ENCODE peak calls at places on chromosome 4, in eight cellular contexts. One of them, this sample, is unnamed.

GRCh38 chr4:81049861-81050423 is 19.4 kb downstream of the BMP3 start:
- DNase-seq in GM13977: no peak
- DNase-seq in heart right ventricle: no peak
- DNase-seq in right cardiac atrium: no peak
- DNase-seq in M059J: no peak
- DNase-seq in DMS153: no peak
- DNase-seq in HL-60: no peak
- DNase-seq in AG09309: no peak
- DNase-seq in this sample: no peak

GRCh38 chr4:71417150-71417549 is 78.3 kb downstream of the SLC4A4 start:
- DNase-seq in GM13977: no peak
- DNase-seq in heart right ventricle: no peak
- DNase-seq in right cardiac atrium: no peak
- DNase-seq in M059J: no peak
- DNase-seq in DMS153: no peak
- DNase-seq in HL-60: no peak
- DNase-seq in AG09309: no peak
- DNase-seq in this sample: no peak

GRCh38 chr4:1243451-1244080 is 5.4 kb downstream of the CTBP1 start:
- DNase-seq in GM13977: no peak
- DNase-seq in heart right ventricle: peak
- DNase-seq in right cardiac atrium: no peak
- DNase-seq in M059J: no peak
- DNase-seq in DMS153: no peak
- DNase-seq in HL-60: peak
- DNase-seq in AG09309: no peak
- DNase-seq in this sample: no peak

GRCh38 chr4:177185151-177185550 is 124.5 kb upstream of the NEIL3 start:
- DNase-seq in GM13977: no peak
- DNase-seq in heart right ventricle: no peak
- DNase-seq in right cardiac atrium: no peak
- DNase-seq in M059J: no peak
- DNase-seq in DMS153: no peak
- DNase-seq in HL-60: no peak
- DNase-seq in AG09309: no peak
- DNase-seq in this sample: no peak

GRCh38 chr4:835148-836002 is 9.4 kb upstream of the CPLX1 start:
- DNase-seq in GM13977: no peak
- DNase-seq in heart right ventricle: peak
- DNase-seq in right cardiac atrium: no peak
- DNase-seq in M059J: no peak
- DNase-seq in DMS153: peak
- DNase-seq in HL-60: no peak
- DNase-seq in AG09309: no peak
- DNase-seq in this sample: no peak

GRCh38 chr4:94338681-94339351 is 3.8 kb downstream of the HPGDS start:
- DNase-seq in GM13977: peak
- DNase-seq in heart right ventricle: no peak
- DNase-seq in right cardiac atrium: no peak
- DNase-seq in M059J: no peak
- DNase-seq in DMS153: no peak
- DNase-seq in HL-60: no peak
- DNase-seq in AG09309: no peak
- DNase-seq in this sample: peak

GRCh38 chr4:108774809-108775530 is 12.1 kb upstream of the ETNPPL start:
- DNase-seq in GM13977: no peak
- DNase-seq in heart right ventricle: peak
- DNase-seq in right cardiac atrium: peak
- DNase-seq in M059J: peak
- DNase-seq in DMS153: no peak
- DNase-seq in HL-60: no peak
- DNase-seq in AG09309: no peak
- DNase-seq in this sample: no peak

GRCh38 chr4:158796370-158797140 is 27.7 kb downstream of the FNIP2 start:
- DNase-seq in GM13977: no peak
- DNase-seq in heart right ventricle: no peak
- DNase-seq in right cardiac atrium: peak
- DNase-seq in M059J: no peak
- DNase-seq in DMS153: no peak
- DNase-seq in HL-60: no peak
- DNase-seq in AG09309: no peak
- DNase-seq in this sample: no peak

GRCh38 chr4:41977709-41978108 is 3.8 kb upstream of the DCAF4L1 start:
- DNase-seq in GM13977: no peak
- DNase-seq in heart right ventricle: no peak
- DNase-seq in right cardiac atrium: no peak
- DNase-seq in M059J: peak
- DNase-seq in DMS153: no peak
- DNase-seq in HL-60: peak
- DNase-seq in AG09309: no peak
- DNase-seq in this sample: no peak

GRCh38 chr4:26088433-26088928 is 174.5 kb downstream of the SMIM20 start:
- DNase-seq in GM13977: no peak
- DNase-seq in heart right ventricle: no peak
- DNase-seq in right cardiac atrium: no peak
- DNase-seq in M059J: peak
- DNase-seq in DMS153: no peak
- DNase-seq in HL-60: no peak
- DNase-seq in AG09309: peak
- DNase-seq in this sample: no peak

GRCh38 chr4:35591035-35591434 is 653.3 kb downstream of the ARAP2 start:
- DNase-seq in GM13977: no peak
- DNase-seq in heart right ventricle: no peak
- DNase-seq in right cardiac atrium: no peak
- DNase-seq in M059J: no peak
- DNase-seq in DMS153: no peak
- DNase-seq in HL-60: no peak
- DNase-seq in AG09309: no peak
- DNase-seq in this sample: no peak

GRCh38 chr4:138945401-138945800 is 70.2 kb upstream of the NOCT start:
- DNase-seq in GM13977: no peak
- DNase-seq in heart right ventricle: no peak
- DNase-seq in right cardiac atrium: no peak
- DNase-seq in M059J: no peak
- DNase-seq in DMS153: no peak
- DNase-seq in HL-60: no peak
- DNase-seq in AG09309: no peak
- DNase-seq in this sample: no peak

GRCh38 chr4:183328832-183329231 is 6.6 kb upstream of the CLDN24 start:
- DNase-seq in GM13977: no peak
- DNase-seq in heart right ventricle: no peak
- DNase-seq in right cardiac atrium: no peak
- DNase-seq in M059J: no peak
- DNase-seq in DMS153: no peak
- DNase-seq in HL-60: no peak
- DNase-seq in AG09309: no peak
- DNase-seq in this sample: no peak